ENCODE peak calls at places on chromosomes 11 and 22, in five cellular contexts. One of them, this sample, is unnamed.

GRCh38 chr11:132650969-132651720 is 881.2 kb downstream of the OPCML start:
- DNase-seq in K562: no peak
- DNase-seq in GM12878: no peak
- DNase-seq in GM23338: no peak
- DNase-seq in A549: no peak
- DNase-seq in this sample: no peak

GRCh38 chr11:86365566-86365965 is 9.1 kb upstream of the CCDC81 start:
- DNase-seq in K562: no peak
- DNase-seq in GM12878: no peak
- DNase-seq in A549: no peak
- DNase-seq in GM23338: no peak
- DNase-seq in this sample: no peak

GRCh38 chr11:62487136-62487535 is 59.5 kb downstream of the AHNAK start:
- DNase-seq in GM12878: no peak
- DNase-seq in A549: no peak
- DNase-seq in GM23338: no peak
- DNase-seq in K562: no peak
- DNase-seq in this sample: no peak

GRCh38 chr11:131600591-131600990 is 230.2 kb downstream of the NTM start:
- DNase-seq in GM23338: no peak
- DNase-seq in K562: no peak
- DNase-seq in A549: no peak
- DNase-seq in GM12878: no peak
- DNase-seq in this sample: no peak

GRCh38 chr11:37689951-37690350 is 1091.9 kb upstream of the RAG2 start:
- DNase-seq in GM12878: no peak
- DNase-seq in K562: no peak
- DNase-seq in A549: no peak
- DNase-seq in GM23338: no peak
- DNase-seq in this sample: no peak

GRCh38 chr11:533586-534196 is 1.7 kb downstream of the HRAS start:
- DNase-seq in GM12878: no peak
- DNase-seq in K562: no peak
- DNase-seq in GM23338: no peak
- DNase-seq in A549: no peak
- DNase-seq in this sample: no peak

GRCh38 chr11:79040348-79040747 is 400.5 kb downstream of the TENM4 start:
- DNase-seq in K562: no peak
- DNase-seq in GM23338: no peak
- DNase-seq in A549: no peak
- DNase-seq in GM12878: no peak
- DNase-seq in this sample: no peak

GRCh38 chr22:40436460-40437431 is 66.4 kb downstream of the SGSM3 start:
- DNase-seq in A549: peak; percentile 29
- DNase-seq in GM23338: peak; percentile 79
- DNase-seq in K562: peak; percentile 64
- DNase-seq in GM12878: peak; percentile 88
- DNase-seq in this sample: peak; percentile 41

GRCh38 chr11:105206633-105207032 is 67.1 kb upstream of the CARD18 start:
- DNase-seq in K562: no peak
- DNase-seq in GM23338: no peak
- DNase-seq in A549: no peak
- DNase-seq in GM12878: no peak
- DNase-seq in this sample: peak; percentile 28

GRCh38 chr11:30860970-30861369 is 274.8 kb upstream of the MPPED2 start:
- DNase-seq in GM23338: peak; percentile 26
- DNase-seq in GM12878: no peak
- DNase-seq in A549: no peak
- DNase-seq in K562: no peak
- DNase-seq in this sample: no peak

GRCh38 chr11:67505605-67506396 is 638 bp upstream of the PITPNM1 start:
- DNase-seq in GM12878: peak; percentile 72
- DNase-seq in K562: peak; percentile 59
- DNase-seq in GM23338: peak; percentile 94
- DNase-seq in A549: peak; percentile 96
- DNase-seq in this sample: peak; percentile 80

GRCh38 chr11:15006139-15006759 is 34.1 kb upstream of the CALCA start:
- DNase-seq in K562: peak; percentile 19
- DNase-seq in A549: no peak
- DNase-seq in GM23338: peak; percentile 84
- DNase-seq in GM12878: peak; percentile 0
- DNase-seq in this sample: peak; percentile 46

GRCh38 chr22:50434849-50435700 is 39.8 kb downstream of the SBF1 start:
- DNase-seq in GM12878: no peak
- DNase-seq in K562: no peak
- DNase-seq in A549: no peak
- DNase-seq in GM23338: no peak
- DNase-seq in this sample: no peak

GRCh38 chr11:85685131-85685819 is 720 bp downstream of the CCDC89 start:
- DNase-seq in A549: no peak
- DNase-seq in GM12878: no peak
- DNase-seq in K562: no peak
- DNase-seq in GM23338: no peak
- DNase-seq in this sample: no peak

GRCh38 chr11:72238040-72238450 is 5.9 kb downstream of the PHOX2A start:
- DNase-seq in A549: peak; percentile 92
- DNase-seq in GM12878: no peak
- DNase-seq in GM23338: peak; percentile 95
- DNase-seq in K562: peak; percentile 77
- DNase-seq in this sample: peak; percentile 47

GRCh38 chr11:116467809-116468208 is 305.0 kb downstream of the BUD13 start:
- DNase-seq in GM23338: no peak
- DNase-seq in A549: no peak
- DNase-seq in GM12878: no peak
- DNase-seq in K562: no peak
- DNase-seq in this sample: no peak

GRCh38 chr11:126152586-126152985 is 58.9 kb downstream of the RPUSD4 start:
- DNase-seq in A549: no peak
- DNase-seq in K562: no peak
- DNase-seq in GM12878: no peak
- DNase-seq in GM23338: no peak
- DNase-seq in this sample: no peak

GRCh38 chr11:72918825-72919224 is 104.6 kb downstream of the ATG16L2 start:
- DNase-seq in GM23338: no peak
- DNase-seq in GM12878: no peak
- DNase-seq in A549: no peak
- DNase-seq in K562: no peak
- DNase-seq in this sample: no peak

GRCh38 chr22:22858559-22858937 is 29.1 kb upstream of the IGLL5 start:
- DNase-seq in GM23338: no peak
- DNase-seq in A549: no peak
- DNase-seq in GM12878: no peak
- DNase-seq in K562: no peak
- DNase-seq in this sample: peak; percentile 69
- TF ChIP-seq JUNB in GM23338: no peak
- TF ChIP-seq JUNB in A549: no peak
- TF ChIP-seq JUNB in GM12878: no peak
- TF ChIP-seq JUNB in K562: no peak
- TF ChIP-seq JUNB in this sample: no peak

GRCh38 chr11:118418770-118419169 is 17.4 kb downstream of the ATP5MG start:
- DNase-seq in K562: no peak
- DNase-seq in GM23338: no peak
- DNase-seq in A549: no peak
- DNase-seq in GM12878: no peak
- DNase-seq in this sample: no peak

GRCh38 chr11:118412921-118413320 is 11.5 kb downstream of the ATP5MG start:
- DNase-seq in A549: no peak
- DNase-seq in K562: no peak
- DNase-seq in GM23338: no peak
- DNase-seq in GM12878: no peak
- DNase-seq in this sample: no peak

GRCh38 chr11:118417801-118418200 is 16.4 kb downstream of the ATP5MG start:
- DNase-seq in A549: no peak
- DNase-seq in K562: no peak
- DNase-seq in GM12878: no peak
- DNase-seq in GM23338: no peak
- DNase-seq in this sample: no peak

GRCh38 chr11:118415051-118415738 is 13.8 kb downstream of the ATP5MG start:
- DNase-seq in GM23338: no peak
- DNase-seq in A549: no peak
- DNase-seq in GM12878: no peak
- DNase-seq in K562: no peak
- DNase-seq in this sample: no peak

GRCh38 chr11:118415739-118416068 is 14.3 kb downstream of the ATP5MG start:
- DNase-seq in GM23338: peak; percentile 76
- DNase-seq in K562: peak; percentile 47
- DNase-seq in GM12878: no peak
- DNase-seq in A549: peak; percentile 36
- DNase-seq in this sample: no peak
- TF ChIP-seq JUNB in GM23338: no peak
- TF ChIP-seq JUNB in K562: peak; percentile 21
- TF ChIP-seq JUNB in GM12878: no peak
- TF ChIP-seq JUNB in A549: no peak
- TF ChIP-seq JUNB in this sample: no peak

DNA sequence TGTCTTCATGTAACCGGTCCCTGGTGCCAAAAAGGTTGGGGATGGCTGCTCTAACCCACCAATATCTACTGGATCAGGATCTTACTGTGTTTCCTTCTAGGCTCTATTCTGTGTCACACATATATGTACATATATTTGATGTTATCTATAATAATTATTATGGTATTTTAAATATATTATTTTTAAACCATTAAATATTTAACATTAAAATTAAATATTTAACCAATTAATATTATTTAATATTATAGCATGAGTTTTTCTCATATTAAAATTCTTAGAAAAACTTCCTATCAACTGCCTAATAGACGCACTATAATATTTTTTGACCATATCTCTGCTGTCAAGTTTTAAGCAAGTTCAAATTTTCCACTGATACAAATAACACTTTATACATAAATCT is 196.9 kb upstream of the PLET1 start:
- DNase-seq in GM23338: no peak
- DNase-seq in K562: no peak
- DNase-seq in A549: no peak
- DNase-seq in GM12878: no peak
- DNase-seq in this sample: no peak
- TF ChIP-seq JUNB in GM23338: no peak
- TF ChIP-seq JUNB in K562: no peak
- TF ChIP-seq JUNB in A549: no peak
- TF ChIP-seq JUNB in GM12878: no peak
- TF ChIP-seq JUNB in this sample: no peak

GRCh38 chr11:6571434-6572008 is 31.9 kb downstream of the RRP8 start:
- DNase-seq in A549: no peak
- DNase-seq in GM23338: peak; percentile 65
- DNase-seq in GM12878: no peak
- DNase-seq in K562: no peak
- DNase-seq in this sample: no peak
- TF ChIP-seq JUNB in A549: no peak
- TF ChIP-seq JUNB in GM23338: no peak
- TF ChIP-seq JUNB in GM12878: no peak
- TF ChIP-seq JUNB in K562: no peak
- TF ChIP-seq JUNB in this sample: no peak

DNA sequence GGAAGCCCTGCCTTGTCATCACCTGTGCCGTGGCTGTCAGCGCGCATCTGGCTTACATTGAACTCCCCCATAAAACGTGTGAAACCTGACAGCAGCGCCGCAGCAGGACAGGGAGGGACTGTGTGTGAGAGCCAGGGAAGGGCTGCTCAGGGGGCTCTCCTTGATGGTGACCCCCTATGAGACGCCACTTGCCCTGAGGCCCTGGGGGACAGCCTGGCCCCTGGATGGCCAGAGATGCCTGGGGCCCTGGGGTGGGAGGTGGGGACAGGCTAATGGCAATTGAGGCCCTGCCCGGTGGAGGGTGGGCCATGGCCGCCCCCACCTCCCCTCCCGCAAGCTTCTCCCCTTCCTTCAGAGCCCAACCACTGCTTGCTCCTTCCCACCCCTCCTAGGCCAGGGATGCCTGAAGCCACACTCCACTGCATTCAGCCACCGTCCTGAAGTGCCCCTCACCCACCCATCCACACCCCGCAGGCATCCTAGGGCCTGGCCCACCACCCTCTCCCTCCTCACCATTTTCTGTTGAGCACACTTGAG is 35.3 kb upstream of the KCNQ1OT1 start:
- DNase-seq in K562: no peak
- DNase-seq in GM23338: no peak
- DNase-seq in A549: no peak
- DNase-seq in GM12878: no peak
- DNase-seq in this sample: no peak
- TF ChIP-seq JUNB in K562: no peak
- TF ChIP-seq JUNB in GM23338: no peak
- TF ChIP-seq JUNB in A549: no peak
- TF ChIP-seq JUNB in GM12878: no peak
- TF ChIP-seq JUNB in this sample: no peak

DNA sequence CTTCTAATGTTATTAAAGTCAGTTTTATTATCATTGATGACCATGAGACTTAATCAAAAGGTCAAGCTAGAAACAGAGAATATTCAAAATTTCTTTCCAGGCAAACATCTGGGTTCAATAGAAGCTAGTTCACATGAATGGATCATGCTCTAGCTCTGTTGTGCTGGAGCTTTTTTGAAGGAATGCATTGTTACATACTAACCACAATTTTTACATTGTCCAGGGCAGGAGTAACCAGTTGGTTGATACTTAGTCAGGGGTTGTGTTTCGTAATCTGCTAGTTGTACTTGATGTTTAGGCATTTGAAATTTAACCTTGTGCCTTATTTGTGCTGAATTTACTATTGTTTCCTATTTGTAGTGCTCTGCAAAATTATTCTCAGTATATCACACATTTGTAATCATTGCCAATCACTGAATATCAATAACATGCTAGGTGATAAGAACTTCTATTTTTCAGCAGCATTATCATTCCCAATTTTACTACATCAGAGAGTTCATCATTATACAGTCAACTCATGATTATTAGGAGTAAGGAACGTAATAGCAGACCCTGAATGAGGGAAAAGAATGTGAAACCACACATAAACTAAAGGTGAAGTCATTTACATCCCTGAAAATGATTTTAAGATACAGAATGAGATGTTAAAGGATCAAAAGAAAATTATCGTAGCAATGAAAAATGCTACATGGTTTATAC is 23.2 kb downstream of the NF2 start:
- DNase-seq in K562: no peak
- DNase-seq in GM12878: no peak
- DNase-seq in A549: no peak
- DNase-seq in GM23338: no peak
- DNase-seq in this sample: peak; percentile 15
- TF ChIP-seq JUNB in K562: no peak
- TF ChIP-seq JUNB in GM12878: no peak
- TF ChIP-seq JUNB in A549: no peak
- TF ChIP-seq JUNB in GM23338: no peak
- TF ChIP-seq JUNB in this sample: no peak

GRCh38 chr22:45318558-45319318 is 9.0 kb downstream of the FAM118A start:
- DNase-seq in A549: no peak
- DNase-seq in GM12878: peak; percentile 46
- DNase-seq in GM23338: peak; percentile 20
- DNase-seq in K562: no peak
- DNase-seq in this sample: no peak

GRCh38 chr22:45318168-45318557 is 8.4 kb downstream of the FAM118A start:
- DNase-seq in GM23338: peak; percentile 72
- DNase-seq in GM12878: peak; percentile 68
- DNase-seq in A549: no peak
- DNase-seq in K562: peak; percentile 25
- DNase-seq in this sample: no peak

GRCh38 chr22:45319319-45319675 is 9.6 kb downstream of the FAM118A start:
- DNase-seq in GM12878: no peak
- DNase-seq in GM23338: peak; percentile 17
- DNase-seq in A549: no peak
- DNase-seq in K562: no peak
- DNase-seq in this sample: no peak

GRCh38 chr22:45316796-45317526 is 7.2 kb downstream of the FAM118A start:
- DNase-seq in GM23338: no peak
- DNase-seq in GM12878: no peak
- DNase-seq in K562: no peak
- DNase-seq in A549: no peak
- DNase-seq in this sample: peak; percentile 49

GRCh38 chr22:45317551-45318167 is 7.9 kb downstream of the FAM118A start:
- DNase-seq in GM12878: no peak
- DNase-seq in K562: no peak
- DNase-seq in A549: no peak
- DNase-seq in GM23338: peak; percentile 68
- DNase-seq in this sample: no peak
- TF ChIP-seq JUNB in GM12878: no peak
- TF ChIP-seq JUNB in K562: no peak
- TF ChIP-seq JUNB in A549: no peak
- TF ChIP-seq JUNB in GM23338: no peak
- TF ChIP-seq JUNB in this sample: no peak

This sample was measured in HepG2.